ENCODE peak calls at places on chromosomes 12 and 14, in nine cellular contexts. H, J, X, N, T, K, R, U and V are unnamed samples. For H3K9me3, the result is how much of the 10 kb centered on the place peaks cover.

GRCh38 chr12:85794551-85794950 is 41.7 kb downstream of the RASSF9 start:
- DNase-seq in H (no peak), R (peak), K (no peak), N (peak), X (no peak), U (no peak), J (no peak), T (peak), V (peak)

GRCh38 chr12:130401703-130402102 is 64.0 kb downstream of the PIWIL1 start:
- DNase-seq in N (no peak), R (no peak), J (no peak), K (no peak), T (no peak), X (no peak), H (no peak), U (no peak), V (no peak)

GRCh38 chr12:52526511-52526951 is 6.3 kb upstream of the KRT5 start:
- DNase-seq in R (no peak), H (no peak), T (no peak), N (no peak), J (no peak), X (no peak), K (no peak), U (no peak), V (no peak)

GRCh38 chr12:78641837-78642423 is 222.6 kb upstream of the SYT1 start:
- DNase-seq in X (no peak), K (no peak), T (peak), U (no peak), J (no peak), N (no peak), R (peak), H (no peak), V (peak)

GRCh38 chr14:78154827-78155226 is 15.3 kb upstream of the NRXN3 start:
- DNase-seq in N (no peak), H (peak), J (no peak), U (no peak), K (no peak), T (no peak), R (no peak), X (no peak), V (peak)

GRCh38 chr14:102728509-102728908 is 48.7 kb upstream of the TRAF3 start:
- DNase-seq in T (no peak), X (no peak), R (no peak), U (no peak), J (no peak), K (no peak), H (no peak), N (no peak), V (no peak)

GRCh38 chr14:68623828-68624227 is 169.0 kb downstream of the ZFP36L1 start:
- DNase-seq in R (no peak), U (no peak), H (no peak), J (no peak), N (no peak), K (no peak), X (no peak), T (no peak), V (no peak)

GRCh38 chr12:47422656-47423055 is 283.2 kb downstream of the RPAP3 start:
- DNase-seq in U (no peak), T (no peak), R (no peak), J (no peak), N (peak), X (no peak), H (no peak), K (no peak), V (no peak)

GRCh38 chr12:130799051-130799450 is 40.0 kb downstream of the STX2 start:
- DNase-seq in N (no peak), T (no peak), U (no peak), J (no peak), X (no peak), H (no peak), K (no peak), R (no peak), V (no peak)

GRCh38 chr12:26204612-26205289 is 9.4 kb downstream of the SSPN start:
- DNase-seq in H (no peak), J (no peak), R (peak), T (no peak), N (peak), U (no peak), K (no peak), X (no peak), V (peak)

GRCh38 chr14:57533214-57533613 is 39.6 kb upstream of the CCDC198 start:
- DNase-seq in K (no peak), H (peak), X (no peak), R (peak), J (no peak), T (no peak), U (peak), N (peak), V (peak)

GRCh38 chr14:94165744-94166143 is 8.4 kb upstream of the PPP4R4 start:
- DNase-seq in U (no peak), X (no peak), J (no peak), N (no peak), T (no peak), H (no peak), K (no peak), R (no peak), V (no peak)

GRCh38 chr14:36271939-36272907 is 48.2 kb downstream of the MBIP start:
- DNase-seq in R (peak), U (no peak), H (no peak), X (no peak), T (peak), K (no peak), N (peak), J (no peak), V (peak)

GRCh38 chr12:116002890-116003536 is 274.5 kb downstream of the MED13L start:
- DNase-seq in U (no peak), X (no peak), J (no peak), T (no peak), K (no peak), R (peak), H (no peak), N (peak), V (peak)

GRCh38 chr14:51283402-51283825 is 43.4 kb downstream of the TMX1 start:
- DNase-seq in N (peak), H (peak), J (peak), R (peak), X (no peak), U (peak), T (peak), K (no peak), V (peak)

GRCh38 chr14:103500148-103500990 is 22.3 kb downstream of the CKB start:
- DNase-seq in K (peak), T (peak), U (peak), N (peak), X (peak), J (peak), R (peak), H (peak), V (peak)

GRCh38 chr12:39441963-39442894 is 691 bp downstream of the KIF21A start:
- DNase-seq in R (peak), X (peak), H (peak), J (no peak), K (peak), U (no peak), T (peak), N (peak), V (peak)

GRCh38 chr14:63853831-63854293 is 1.1 kb downstream of the SYNE2 start:
- DNase-seq in J (no peak), X (peak), T (peak), N (peak), K (peak), U (peak), R (peak), H (no peak), V (peak)

GRCh38 chr12:47014474-47014873 is 64.9 kb upstream of the PCED1B start:
- DNase-seq in U (no peak), J (peak), K (no peak), R (peak), X (no peak), H (no peak), T (peak), N (peak), V (peak)

GRCh38 chr12:84822541-84822940 is 90.1 kb downstream of the SLC6A15 start:
- DNase-seq in J (peak), T (no peak), N (peak), X (no peak), H (no peak), R (no peak), K (no peak), U (no peak), V (peak)

GRCh38 chr14:68722186-68722585 is 70.7 kb downstream of the ZFP36L1 start:
- DNase-seq in J (no peak), H (no peak), R (no peak), T (no peak), N (no peak), U (no peak), K (no peak), X (no peak), V (no peak)

GRCh38 chr14:38948171-38948570 is 154.9 kb downstream of the SEC23A start:
- DNase-seq in N (peak), U (no peak), K (no peak), T (peak), R (peak), J (no peak), H (no peak), X (no peak), V (peak)

GRCh38 chr12:51323966-51324895 is at the start of gene BIN2:
- DNase-seq in H (no peak), R (no peak), J (no peak), X (peak), T (no peak), K (peak), U (peak), N (no peak), V (no peak)

GRCh38 chr14:99728981-99729451 is 44.9 kb downstream of the CYP46A1 start:
- DNase-seq in X (peak), J (no peak), N (no peak), R (no peak), T (no peak), H (no peak), K (no peak), U (no peak), V (no peak)

GRCh38 chr12:124395284-124395752 is 100.4 kb downstream of the RFLNA start:
- DNase-seq in H (no peak), T (no peak), X (no peak), R (no peak), K (no peak), N (peak), J (no peak), U (no peak), V (no peak)

GRCh38 chr14:99651953-99652746 is 7.2 kb downstream of the HHIPL1 start:
- DNase-seq in R (no peak), N (no peak), T (no peak), J (no peak), H (no peak), K (no peak), U (no peak), X (no peak), V (no peak)

GRCh38 chr12:112194601-112195247 is 69.4 kb downstream of the TRAFD1 start:
- DNase-seq in K (no peak), U (no peak), R (no peak), H (no peak), T (no peak), N (no peak), J (no peak), X (no peak), V (no peak)

GRCh38 chr12:54231236-54231635 is 42.5 kb upstream of the SMUG1 start:
- DNase-seq in K (no peak), X (no peak), U (no peak), R (no peak), T (no peak), H (no peak), N (no peak), J (no peak), V (no peak)

GRCh38 chr14:64939817-64940190 is 2.7 kb downstream of the GPX2 start:
- DNase-seq in X (no peak), N (no peak), U (no peak), K (no peak), H (no peak), J (no peak), R (no peak), T (no peak), V (no peak)
- H3K9me3 ChIP-seq in X (under half), N (under half), U (under half), K (under half), H (under half), J (under half), R (under half), T (under half), V (under half)

GRCh38 chr14:27096091-27096490 is 498.3 kb upstream of the NOVA1 start:
- DNase-seq in X (no peak), T (no peak), H (no peak), R (no peak), N (no peak), K (no peak), J (no peak), U (no peak), V (no peak)
- H3K9me3 ChIP-seq in X (under half), T (under half), H (under half), R (under half), N (under half), K (under half), J (under half), U (under half), V (under half)

GRCh38 chr12:34361721-34362316 is 339.5 kb downstream of the ALG10 start:
- DNase-seq in U (no peak), T (no peak), N (no peak), K (no peak), R (no peak), H (peak), X (no peak), J (no peak), V (no peak)
- H3K9me3 ChIP-seq in U (under half), T (half or more), N (under half), K (half or more), R (under half), H (under half), X (under half), J (half or more), V (under half)

GRCh38 chr12:48739618-48740269 is 23.2 kb upstream of the CCNT1 start:
- DNase-seq in J (no peak), X (no peak), U (no peak), T (no peak), R (no peak), K (no peak), N (no peak), H (no peak), V (no peak)

DNA sequence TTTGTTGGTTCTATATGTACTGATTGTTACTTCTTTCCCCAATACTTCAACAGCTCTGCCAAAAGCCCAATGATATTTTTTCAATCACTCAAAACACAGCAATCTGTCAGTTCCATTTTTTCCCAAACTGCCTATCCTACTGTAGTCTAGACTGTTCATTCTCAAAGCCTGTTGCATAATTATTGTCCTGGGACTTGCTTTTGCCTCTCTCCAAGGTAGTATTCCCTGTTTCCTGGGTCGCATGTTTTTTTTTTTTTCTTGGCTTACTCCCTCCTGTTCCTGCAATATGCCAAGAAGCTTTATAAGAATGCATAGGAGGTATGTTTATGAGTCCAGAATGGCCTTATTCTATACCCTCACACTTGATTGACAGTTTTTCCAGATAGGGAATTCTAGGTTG is 19.9 kb upstream of the CCNT1 start:
- DNase-seq in N (no peak), R (no peak), H (no peak), T (no peak), J (no peak), X (no peak), U (no peak), K (no peak), V (no peak)
- H3K9me3 ChIP-seq in N (under half), R (under half), H (under half), T (under half), J (under half), X (under half), U (under half), K (under half), V (under half)

GRCh38 chr14:70943838-70944237 is 36.6 kb downstream of the PCNX1 start:
- DNase-seq in K (no peak), J (no peak), N (no peak), H (no peak), T (no peak), U (peak), X (no peak), R (no peak), V (no peak)
- H3K9me3 ChIP-seq in K (under half), J (under half), N (under half), H (under half), T (under half), U (under half), X (under half), R (under half), V (under half)